ENCODE peak calls at places on chromosomes 2 and 18, in five cellular contexts. One of them, this sample, is unnamed.

GRCh38 chr2:134402385-134402784 is 148.5 kb downstream of the MGAT5 start:
- DNase-seq in naive thymus-derived CD4-positive, alpha-beta T cell: no peak
- DNase-seq in hepatocyte: no peak
- DNase-seq in brain microvascular endothelial cell: peak; percentile 49
- DNase-seq in cardiac muscle cell: peak; percentile 88
- DNase-seq in this sample: no peak

GRCh38 chr18:54100920-54101319 is 123.5 kb downstream of the MBD2 start:
- DNase-seq in naive thymus-derived CD4-positive, alpha-beta T cell: no peak
- DNase-seq in hepatocyte: no peak
- DNase-seq in brain microvascular endothelial cell: peak; percentile 6
- DNase-seq in cardiac muscle cell: no peak
- DNase-seq in this sample: no peak

GRCh38 chr2:163348843-163349395 is 386.9 kb downstream of the FIGN start:
- DNase-seq in naive thymus-derived CD4-positive, alpha-beta T cell: no peak
- DNase-seq in hepatocyte: peak; percentile 66
- DNase-seq in brain microvascular endothelial cell: peak; percentile 76
- DNase-seq in cardiac muscle cell: peak; percentile 84
- DNase-seq in this sample: no peak

GRCh38 chr2:227033471-227034148 is 130.4 kb downstream of the COL4A4 start:
- DNase-seq in naive thymus-derived CD4-positive, alpha-beta T cell: peak; percentile 1
- DNase-seq in hepatocyte: peak; percentile 81
- DNase-seq in brain microvascular endothelial cell: peak; percentile 24
- DNase-seq in cardiac muscle cell: peak; percentile 80
- DNase-seq in this sample: no peak

GRCh38 chr18:34704823-34705222 is 5.3 kb upstream of the DTNA start:
- DNase-seq in naive thymus-derived CD4-positive, alpha-beta T cell: no peak
- DNase-seq in hepatocyte: no peak
- DNase-seq in brain microvascular endothelial cell: no peak
- DNase-seq in cardiac muscle cell: no peak
- DNase-seq in this sample: no peak

GRCh38 chr18:74497308-74497640 is 1.1 kb downstream of the CNDP2 start:
- DNase-seq in naive thymus-derived CD4-positive, alpha-beta T cell: no peak
- DNase-seq in hepatocyte: no peak
- DNase-seq in brain microvascular endothelial cell: no peak
- DNase-seq in cardiac muscle cell: no peak
- DNase-seq in this sample: no peak

GRCh38 chr2:168633895-168634294 is 168.5 kb upstream of the NOSTRIN start:
- DNase-seq in naive thymus-derived CD4-positive, alpha-beta T cell: no peak
- DNase-seq in hepatocyte: no peak
- DNase-seq in brain microvascular endothelial cell: no peak
- DNase-seq in cardiac muscle cell: no peak
- DNase-seq in this sample: no peak

GRCh38 chr2:239606955-239607794 is 206.4 kb upstream of the HDAC4 start:
- DNase-seq in naive thymus-derived CD4-positive, alpha-beta T cell: no peak
- DNase-seq in hepatocyte: no peak
- DNase-seq in brain microvascular endothelial cell: no peak
- DNase-seq in cardiac muscle cell: no peak
- DNase-seq in this sample: no peak

GRCh38 chr2:181438298-181438697 is 18.9 kb upstream of the ITGA4 start:
- DNase-seq in naive thymus-derived CD4-positive, alpha-beta T cell: no peak
- DNase-seq in hepatocyte: no peak
- DNase-seq in brain microvascular endothelial cell: no peak
- DNase-seq in cardiac muscle cell: no peak
- DNase-seq in this sample: no peak

GRCh38 chr2:112881217-112882000 is 29.6 kb upstream of the IL37 start:
- DNase-seq in naive thymus-derived CD4-positive, alpha-beta T cell: no peak
- DNase-seq in hepatocyte: no peak
- DNase-seq in brain microvascular endothelial cell: peak; percentile 98
- DNase-seq in cardiac muscle cell: peak; percentile 92
- DNase-seq in this sample: no peak

GRCh38 chr2:186894478-186894877 is 45.5 kb upstream of the ZSWIM2 start:
- DNase-seq in naive thymus-derived CD4-positive, alpha-beta T cell: no peak
- DNase-seq in hepatocyte: no peak
- DNase-seq in brain microvascular endothelial cell: no peak
- DNase-seq in cardiac muscle cell: no peak
- DNase-seq in this sample: no peak

GRCh38 chr2:188353282-188353681 is 61.6 kb downstream of the GULP1 start:
- DNase-seq in naive thymus-derived CD4-positive, alpha-beta T cell: no peak
- DNase-seq in hepatocyte: no peak
- DNase-seq in brain microvascular endothelial cell: no peak
- DNase-seq in cardiac muscle cell: no peak
- DNase-seq in this sample: no peak

GRCh38 chr2:205685314-205686230 is 3.3 kb downstream of the NRP2 start:
- DNase-seq in naive thymus-derived CD4-positive, alpha-beta T cell: no peak
- DNase-seq in hepatocyte: no peak
- DNase-seq in brain microvascular endothelial cell: no peak
- DNase-seq in cardiac muscle cell: peak; percentile 68
- DNase-seq in this sample: no peak

GRCh38 chr18:23166863-23167531 is 31.7 kb downstream of the CABLES1 start:
- DNase-seq in naive thymus-derived CD4-positive, alpha-beta T cell: no peak
- DNase-seq in hepatocyte: no peak
- DNase-seq in brain microvascular endothelial cell: peak; percentile 31
- DNase-seq in cardiac muscle cell: peak; percentile 75
- DNase-seq in this sample: no peak

GRCh38 chr2:16224298-16225045 is 284.1 kb downstream of the MYCN start:
- DNase-seq in naive thymus-derived CD4-positive, alpha-beta T cell: no peak
- DNase-seq in hepatocyte: no peak
- DNase-seq in brain microvascular endothelial cell: no peak
- DNase-seq in cardiac muscle cell: no peak
- DNase-seq in this sample: no peak
- H3K27ac ChIP-seq in naive thymus-derived CD4-positive, alpha-beta T cell: no peak overlapping the region
- H3K27ac ChIP-seq in hepatocyte: no peak overlapping the region
- H3K27ac ChIP-seq in brain microvascular endothelial cell: no peak overlapping the region
- H3K27ac ChIP-seq in cardiac muscle cell: no peak overlapping the region
- H3K27ac ChIP-seq in this sample: no peak overlapping the region

GRCh38 chr18:36580266-36580665 is 248.5 kb downstream of the TPGS2 start:
- DNase-seq in naive thymus-derived CD4-positive, alpha-beta T cell: no peak
- DNase-seq in hepatocyte: no peak
- DNase-seq in brain microvascular endothelial cell: peak; percentile 32
- DNase-seq in cardiac muscle cell: peak; percentile 64
- DNase-seq in this sample: no peak

GRCh38 chr18:36580874-36581750 is 247.7 kb downstream of the TPGS2 start:
- DNase-seq in naive thymus-derived CD4-positive, alpha-beta T cell: no peak
- DNase-seq in hepatocyte: no peak
- DNase-seq in brain microvascular endothelial cell: peak; percentile 43
- DNase-seq in cardiac muscle cell: peak; percentile 50
- DNase-seq in this sample: no peak

GRCh38 chr18:36578871-36579270 is 249.9 kb downstream of the TPGS2 start:
- DNase-seq in naive thymus-derived CD4-positive, alpha-beta T cell: no peak
- DNase-seq in hepatocyte: no peak
- DNase-seq in brain microvascular endothelial cell: no peak
- DNase-seq in cardiac muscle cell: peak; percentile 48
- DNase-seq in this sample: no peak

GRCh38 chr18:36576339-36576738 is 252.5 kb downstream of the TPGS2 start:
- DNase-seq in naive thymus-derived CD4-positive, alpha-beta T cell: no peak
- DNase-seq in hepatocyte: no peak
- DNase-seq in brain microvascular endothelial cell: no peak
- DNase-seq in cardiac muscle cell: no peak
- DNase-seq in this sample: no peak

DNA sequence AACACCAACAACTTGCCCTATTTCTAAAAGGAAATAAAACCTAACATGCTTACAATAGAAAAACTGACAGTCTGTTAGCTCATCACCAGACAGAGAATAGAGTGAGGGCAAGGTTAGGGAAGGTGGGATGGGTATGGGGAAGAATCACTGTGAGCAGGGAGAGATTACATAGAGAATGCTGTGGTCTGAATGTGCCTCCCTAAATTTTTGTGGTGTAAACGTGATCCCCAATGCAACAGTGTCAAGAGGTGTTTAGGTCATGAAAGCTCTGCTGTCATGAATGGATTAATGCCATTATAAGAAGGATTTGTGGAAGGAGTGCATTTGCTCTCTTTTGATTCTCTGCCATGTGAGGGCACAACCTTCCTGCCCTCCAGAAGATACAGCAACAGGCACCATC is 249.5 kb downstream of the TPGS2 start:
- DNase-seq in naive thymus-derived CD4-positive, alpha-beta T cell: no peak
- DNase-seq in hepatocyte: no peak
- DNase-seq in brain microvascular endothelial cell: no peak
- DNase-seq in cardiac muscle cell: peak; percentile 6
- DNase-seq in this sample: no peak
- H3K27ac ChIP-seq in naive thymus-derived CD4-positive, alpha-beta T cell: no peak overlapping the region
- H3K27ac ChIP-seq in hepatocyte: no peak overlapping the region
- H3K27ac ChIP-seq in brain microvascular endothelial cell: peak overlapping the region; percentile 7
- H3K27ac ChIP-seq in cardiac muscle cell: no peak overlapping the region
- H3K27ac ChIP-seq in this sample: no peak overlapping the region

GRCh38 chr2:120735750-120736170 is at the start of gene GLI2:
- DNase-seq in naive thymus-derived CD4-positive, alpha-beta T cell: no peak
- DNase-seq in hepatocyte: peak; percentile 92
- DNase-seq in brain microvascular endothelial cell: peak; percentile 78
- DNase-seq in cardiac muscle cell: peak; percentile 94
- DNase-seq in this sample: peak; percentile 35

GRCh38 chr2:120736955-120737801 is 1.5 kb downstream of the GLI2 start:
- DNase-seq in naive thymus-derived CD4-positive, alpha-beta T cell: no peak
- DNase-seq in hepatocyte: peak; percentile 84
- DNase-seq in brain microvascular endothelial cell: peak; percentile 81
- DNase-seq in cardiac muscle cell: peak; percentile 93
- DNase-seq in this sample: no peak

GRCh38 chr2:120734930-120735611 is 597 bp upstream of the GLI2 start:
- DNase-seq in naive thymus-derived CD4-positive, alpha-beta T cell: no peak
- DNase-seq in hepatocyte: no peak
- DNase-seq in brain microvascular endothelial cell: no peak
- DNase-seq in cardiac muscle cell: peak; percentile 42
- DNase-seq in this sample: no peak

GRCh38 chr2:120737802-120738516 is 2.3 kb downstream of the GLI2 start:
- DNase-seq in naive thymus-derived CD4-positive, alpha-beta T cell: no peak
- DNase-seq in hepatocyte: peak; percentile 71
- DNase-seq in brain microvascular endothelial cell: no peak
- DNase-seq in cardiac muscle cell: peak; percentile 45
- DNase-seq in this sample: no peak

DNA sequence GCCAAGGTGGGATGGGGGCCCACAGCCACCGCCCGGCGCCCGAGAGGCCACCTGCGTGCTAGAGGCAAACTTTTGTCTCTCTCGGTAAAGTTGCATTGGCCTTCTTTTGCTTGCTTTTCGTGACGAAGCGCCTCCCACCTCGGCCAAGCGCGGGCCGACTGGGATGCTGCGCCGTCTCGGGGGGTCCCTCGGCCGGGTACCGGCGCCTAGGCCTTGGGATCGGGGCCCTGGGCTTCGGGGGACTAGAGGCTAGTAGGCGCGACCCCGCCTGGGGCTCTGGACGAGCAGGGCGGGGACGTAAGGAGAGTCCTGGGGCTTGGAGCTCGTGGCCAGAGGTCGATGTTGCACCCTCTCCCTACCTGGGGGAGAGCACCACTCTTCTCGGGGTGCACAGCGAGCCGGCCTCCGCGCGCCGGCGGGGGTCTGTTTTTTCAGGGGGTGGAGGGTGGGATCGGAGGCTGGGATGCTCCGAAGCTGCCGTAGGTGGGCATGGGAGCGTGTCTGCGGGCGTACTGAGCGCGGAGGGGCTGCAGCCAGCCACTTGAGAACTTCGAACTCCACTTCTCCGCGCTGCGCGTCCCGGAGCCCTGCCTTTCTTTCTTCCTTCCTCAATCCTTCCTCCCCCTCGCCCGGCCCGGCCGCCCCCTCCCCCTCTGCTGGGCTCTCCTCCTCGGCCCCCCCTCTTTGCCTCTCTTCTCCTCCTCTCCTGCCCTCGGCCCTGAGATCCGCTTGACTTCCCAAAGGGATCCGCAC is 710 bp downstream of the GLI2 start:
- DNase-seq in naive thymus-derived CD4-positive, alpha-beta T cell: no peak
- DNase-seq in hepatocyte: no peak
- DNase-seq in brain microvascular endothelial cell: no peak
- DNase-seq in cardiac muscle cell: no peak
- DNase-seq in this sample: no peak
- H3K27ac ChIP-seq in naive thymus-derived CD4-positive, alpha-beta T cell: no peak overlapping the region
- H3K27ac ChIP-seq in hepatocyte: peak overlapping the region; percentile 92
- H3K27ac ChIP-seq in brain microvascular endothelial cell: peak overlapping the region; percentile 79
- H3K27ac ChIP-seq in cardiac muscle cell: peak overlapping the region; percentile 67
- H3K27ac ChIP-seq in this sample: no peak overlapping the region

GRCh38 chr18:31451625-31452024 is 4.1 kb downstream of the DSG3 start:
- DNase-seq in naive thymus-derived CD4-positive, alpha-beta T cell: no peak
- DNase-seq in hepatocyte: no peak
- DNase-seq in brain microvascular endothelial cell: no peak
- DNase-seq in cardiac muscle cell: no peak
- DNase-seq in this sample: no peak
- H3K27ac ChIP-seq in naive thymus-derived CD4-positive, alpha-beta T cell: no peak overlapping the region
- H3K27ac ChIP-seq in hepatocyte: no peak overlapping the region
- H3K27ac ChIP-seq in brain microvascular endothelial cell: no peak overlapping the region
- H3K27ac ChIP-seq in cardiac muscle cell: no peak overlapping the region
- H3K27ac ChIP-seq in this sample: no peak overlapping the region

GRCh38 chr18:56235773-56236115 is 402.6 kb downstream of the TXNL1 start:
- DNase-seq in naive thymus-derived CD4-positive, alpha-beta T cell: no peak
- DNase-seq in hepatocyte: no peak
- DNase-seq in brain microvascular endothelial cell: no peak
- DNase-seq in cardiac muscle cell: no peak
- DNase-seq in this sample: no peak

GRCh38 chr18:56235061-56235772 is 403.2 kb downstream of the TXNL1 start:
- DNase-seq in naive thymus-derived CD4-positive, alpha-beta T cell: no peak
- DNase-seq in hepatocyte: no peak
- DNase-seq in brain microvascular endothelial cell: no peak
- DNase-seq in cardiac muscle cell: no peak
- DNase-seq in this sample: no peak

GRCh38 chr18:56238576-56238975 is 399.8 kb downstream of the TXNL1 start:
- DNase-seq in naive thymus-derived CD4-positive, alpha-beta T cell: no peak
- DNase-seq in hepatocyte: no peak
- DNase-seq in brain microvascular endothelial cell: no peak
- DNase-seq in cardiac muscle cell: peak; percentile 6
- DNase-seq in this sample: no peak

DNA sequence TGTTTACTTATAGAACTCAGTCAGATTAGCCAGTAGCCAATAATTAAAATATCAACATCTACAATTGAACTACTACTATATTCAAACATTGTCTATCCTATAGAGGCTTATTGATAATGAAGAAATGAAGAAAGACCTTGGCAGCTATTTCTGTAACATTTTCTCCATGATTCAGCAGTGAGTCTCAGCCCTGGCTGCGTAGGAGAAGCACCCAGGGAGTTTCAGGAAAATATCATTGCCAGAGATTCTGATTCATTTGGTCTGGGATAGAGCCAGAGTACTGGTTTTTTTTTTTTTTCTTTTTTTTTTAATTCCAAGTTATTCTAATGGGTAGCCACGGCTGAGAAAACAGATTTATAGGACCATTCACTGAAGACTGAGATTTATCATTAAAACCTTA is 404.8 kb downstream of the TXNL1 start:
- DNase-seq in naive thymus-derived CD4-positive, alpha-beta T cell: no peak
- DNase-seq in hepatocyte: no peak
- DNase-seq in brain microvascular endothelial cell: peak; percentile 74
- DNase-seq in cardiac muscle cell: peak; percentile 89
- DNase-seq in this sample: no peak
- H3K27ac ChIP-seq in naive thymus-derived CD4-positive, alpha-beta T cell: no peak overlapping the region
- H3K27ac ChIP-seq in hepatocyte: no peak overlapping the region
- H3K27ac ChIP-seq in brain microvascular endothelial cell: peak overlapping the region; percentile 29
- H3K27ac ChIP-seq in cardiac muscle cell: no peak overlapping the region
- H3K27ac ChIP-seq in this sample: no peak overlapping the region

DNA sequence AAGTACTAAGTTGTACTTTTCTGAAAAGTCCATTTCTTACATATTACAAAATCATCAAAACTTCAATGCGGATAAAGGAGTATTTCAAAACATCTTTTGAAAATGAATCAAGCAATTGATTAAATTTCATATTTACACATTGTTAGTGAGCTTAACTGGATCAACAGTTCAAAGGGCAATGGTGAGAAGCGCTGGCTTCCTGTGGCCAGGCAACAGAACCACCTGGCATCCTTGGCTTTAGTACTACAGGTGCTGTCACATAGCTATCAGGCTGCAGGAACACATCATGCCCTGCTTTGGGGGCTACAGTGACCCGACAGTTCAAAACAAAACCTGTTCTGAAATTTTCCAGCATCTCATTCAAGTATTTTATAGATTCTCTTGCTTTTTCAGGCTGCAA is 59.2 kb downstream of the SMAD2 start:
- DNase-seq in naive thymus-derived CD4-positive, alpha-beta T cell: no peak
- DNase-seq in hepatocyte: peak; percentile 9
- DNase-seq in brain microvascular endothelial cell: no peak
- DNase-seq in cardiac muscle cell: no peak
- DNase-seq in this sample: no peak
- H3K27ac ChIP-seq in naive thymus-derived CD4-positive, alpha-beta T cell: no peak overlapping the region
- H3K27ac ChIP-seq in hepatocyte: no peak overlapping the region
- H3K27ac ChIP-seq in brain microvascular endothelial cell: no peak overlapping the region
- H3K27ac ChIP-seq in cardiac muscle cell: no peak overlapping the region
- H3K27ac ChIP-seq in this sample: no peak overlapping the region

GRCh38 chr2:69168950-69169695 is 156.1 kb downstream of the ANTXR1 start:
- DNase-seq in naive thymus-derived CD4-positive, alpha-beta T cell: no peak
- DNase-seq in hepatocyte: no peak
- DNase-seq in brain microvascular endothelial cell: no peak
- DNase-seq in cardiac muscle cell: no peak
- DNase-seq in this sample: no peak
- H3K27ac ChIP-seq in naive thymus-derived CD4-positive, alpha-beta T cell: no peak overlapping the region
- H3K27ac ChIP-seq in hepatocyte: no peak overlapping the region
- H3K27ac ChIP-seq in brain microvascular endothelial cell: no peak overlapping the region
- H3K27ac ChIP-seq in cardiac muscle cell: no peak overlapping the region
- H3K27ac ChIP-seq in this sample: no peak overlapping the region

This sample was measured in CD8-positive, alpha-beta T cell.